ENCODE peak calls at places on chromosomes 2 and 18, in four cellular contexts. Q, E, M and V are unnamed samples. For H3K4me1, the result is how much of the 10 kb centered on the place peaks cover.

GRCh38 chr2:41957431-41957830 is 90.4 kb upstream of the PKDCC start:
- DNase-seq in Q (no peak), E (no peak), M (no peak), V (no peak)

GRCh38 chr18:55477537-55478300 is 110.3 kb downstream of the TCF4 start:
- DNase-seq in Q (peak), E (peak), M (peak), V (no peak)

GRCh38 chr2:210288376-210288775 is 26.6 kb downstream of the MYL1 start:
- DNase-seq in Q (no peak), E (no peak), M (no peak), V (no peak)

GRCh38 chr2:170966648-170967396 is 37.8 kb downstream of the GORASP2 start:
- DNase-seq in Q (no peak), E (peak), M (peak), V (no peak)

GRCh38 chr2:221075203-221075602 is 496.9 kb downstream of the EPHA4 start:
- DNase-seq in Q (peak), E (peak), M (no peak), V (no peak)

GRCh38 chr2:127859712-127860085 is 1.7 kb upstream of the POLR2D start:
- DNase-seq in Q (no peak), E (peak), M (peak), V (no peak)

GRCh38 chr2:239609583-239610310 is 208.9 kb upstream of the HDAC4 start:
- DNase-seq in Q (no peak), E (no peak), M (no peak), V (no peak)

GRCh38 chr2:101089419-101089818 is 61.8 kb downstream of the TBC1D8 start:
- DNase-seq in Q (no peak), E (no peak), M (no peak), V (no peak)

GRCh38 chr18:63909870-63910269 is 2.1 kb downstream of the SERPINB10 start:
- DNase-seq in Q (no peak), E (no peak), M (no peak), V (no peak)

GRCh38 chr18:33720133-33720532 is 142.1 kb downstream of the ASXL3 start:
- DNase-seq in Q (peak), E (peak), M (no peak), V (no peak)

GRCh38 chr2:94956797-94957391 is 68.6 kb upstream of the MAL start:
- DNase-seq in Q (peak), E (peak), M (peak), V (peak)

GRCh38 chr2:12708508-12709206 is 8.1 kb upstream of the TRIB2 start:
- DNase-seq in Q (no peak), E (no peak), M (no peak), V (no peak)

GRCh38 chr2:161241894-161242293 is 66.3 kb upstream of the PSMD14 start:
- DNase-seq in Q (no peak), E (no peak), M (no peak), V (no peak)

GRCh38 chr18:78402966-78403365 is 576.7 kb upstream of the SALL3 start:
- DNase-seq in Q (no peak), E (no peak), M (no peak), V (no peak)

GRCh38 chr2:230721712-230722111 is 9.1 kb downstream of the CAB39 start:
- DNase-seq in Q (no peak), E (no peak), M (peak), V (no peak)

GRCh38 chr2:74746480-74746879 is 87.4 kb upstream of the HK2 start:
- DNase-seq in Q (no peak), E (no peak), M (no peak), V (no peak)

GRCh38 chr18:79947054-79947755 is 4.2 kb downstream of the SLC66A2 start:
- DNase-seq in Q (peak), E (no peak), M (no peak), V (no peak)

GRCh38 chr2:38113036-38113435 is 37.1 kb upstream of the CYP1B1 start:
- DNase-seq in Q (no peak), E (no peak), M (no peak), V (no peak)

GRCh38 chr2:152504618-152505017 is 169.6 kb downstream of the FMNL2 start:
- DNase-seq in Q (peak), E (peak), M (peak), V (no peak)

GRCh38 chr2:42297322-42297936 is 63.6 kb downstream of the COX7A2L start:
- DNase-seq in Q (no peak), E (no peak), M (no peak), V (no peak)

GRCh38 chr2:189192766-189193165 is 13.2 kb upstream of the COL5A2 start:
- DNase-seq in Q (no peak), E (no peak), M (peak), V (no peak)

GRCh38 chr2:1557467-1557820 is 144.2 kb downstream of the TPO start:
- DNase-seq in Q (no peak), E (no peak), M (no peak), V (no peak)

GRCh38 chr18:48777026-48777736 is 173.6 kb downstream of the SMAD7 start:
- DNase-seq in Q (peak), E (peak), M (peak), V (peak)

GRCh38 chr2:26712486-26713465 is 20.3 kb downstream of the KCNK3 start:
- DNase-seq in Q (no peak), E (no peak), M (no peak), V (no peak)

GRCh38 chr18:24006731-24007308 is 7.7 kb upstream of the TTC39C start:
- DNase-seq in Q (peak), E (peak), M (no peak), V (no peak)

GRCh38 chr2:134406716-134407115 is 152.8 kb downstream of the MGAT5 start:
- DNase-seq in Q (no peak), E (no peak), M (no peak), V (no peak)

GRCh38 chr2:167192833-167193232 is 304.6 kb downstream of the XIRP2 start:
- DNase-seq in Q (peak), E (no peak), M (no peak), V (no peak)

GRCh38 chr2:168220971-168221819 is 26.2 kb downstream of the STK39 start:
- DNase-seq in Q (peak), E (no peak), M (peak), V (no peak)

GRCh38 chr2:85598594-85599340 is 3.2 kb downstream of the RNF181 start:
- DNase-seq in Q (no peak), E (no peak), M (no peak), V (no peak)

GRCh38 chr2:216736326-216736725 is 41.0 kb upstream of the IGFBP5 start:
- DNase-seq in Q (no peak), E (no peak), M (no peak), V (no peak)

GRCh38 chr2:150438654-150439053 is 48.8 kb downstream of the RND3 start:
- DNase-seq in Q (no peak), E (no peak), M (no peak), V (no peak)

GRCh38 chr2:45458909-45459563 is 152.0 kb downstream of the SRBD1 start:
- DNase-seq in Q (peak), E (peak), M (peak), V (no peak)

GRCh38 chr18:57813245-57813644 is 10.1 kb upstream of the ATP8B1 start:
- DNase-seq in Q (peak), E (peak), M (peak), V (no peak)

GRCh38 chr18:37598966-37599896 is 33.6 kb upstream of the CELF4 start:
- DNase-seq in Q (no peak), E (no peak), M (no peak), V (no peak)

GRCh38 chr2:198252472-198252871 is 448.1 kb downstream of the PLCL1 start:
- DNase-seq in Q (no peak), E (no peak), M (no peak), V (no peak)

GRCh38 chr2:215609089-215610032 is 173.5 kb upstream of the FN1 start:
- DNase-seq in Q (peak), E (peak), M (no peak), V (no peak)

GRCh38 chr2:72619622-72620021 is 206.2 kb downstream of the EXOC6B start:
- DNase-seq in Q (no peak), E (peak), M (peak), V (no peak)
- H3K4me1 ChIP-seq in Q (under half), E (under half), M (under half), V (under half)

GRCh38 chr2:9836517-9836916 is 6.8 kb upstream of the TAF1B start:
- DNase-seq in Q (no peak), E (no peak), M (no peak), V (no peak)

GRCh38 chr2:9830685-9831410 is 12.4 kb upstream of the TAF1B start:
- DNase-seq in Q (no peak), E (peak), M (peak), V (no peak)

GRCh38 chr2:9836074-9836473 is 7.2 kb upstream of the TAF1B start:
- DNase-seq in Q (no peak), E (no peak), M (no peak), V (no peak)

GRCh38 chr2:9832586-9832985 is 10.7 kb upstream of the TAF1B start:
- DNase-seq in Q (peak), E (no peak), M (no peak), V (no peak)

DNA sequence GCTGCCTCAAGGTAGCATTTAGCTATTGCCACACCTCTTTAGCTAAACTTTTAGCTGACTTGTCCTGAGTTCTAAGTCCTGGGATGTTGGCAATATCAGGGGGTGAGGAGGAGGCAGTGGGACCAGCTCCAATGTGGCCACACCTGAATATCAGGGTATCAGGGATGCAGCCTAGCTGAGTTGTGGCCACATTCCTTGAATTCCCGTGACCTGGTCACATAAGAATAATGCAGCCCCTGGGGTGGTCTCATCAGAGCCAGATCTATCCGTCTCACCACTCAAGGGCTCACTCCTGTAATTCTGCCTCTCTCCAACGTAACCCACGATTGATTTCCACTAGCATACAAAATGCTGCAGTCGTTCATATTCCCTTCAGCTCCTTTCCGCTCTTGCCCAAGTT is 11.6 kb upstream of the TAF1B start:
- DNase-seq in Q (no peak), E (no peak), M (peak), V (no peak)
- H2BK5ac ChIP-seq in Q (no peak), E (no peak), M (no peak), V (no peak)

GRCh38 chr2:237725661-237726060 is 72.9 kb upstream of the RBM44 start:
- DNase-seq in Q (no peak), E (no peak), M (no peak), V (no peak)
- H4K8ac ChIP-seq in Q (no peak), E (no peak), M (no peak), V (no peak)

DNA sequence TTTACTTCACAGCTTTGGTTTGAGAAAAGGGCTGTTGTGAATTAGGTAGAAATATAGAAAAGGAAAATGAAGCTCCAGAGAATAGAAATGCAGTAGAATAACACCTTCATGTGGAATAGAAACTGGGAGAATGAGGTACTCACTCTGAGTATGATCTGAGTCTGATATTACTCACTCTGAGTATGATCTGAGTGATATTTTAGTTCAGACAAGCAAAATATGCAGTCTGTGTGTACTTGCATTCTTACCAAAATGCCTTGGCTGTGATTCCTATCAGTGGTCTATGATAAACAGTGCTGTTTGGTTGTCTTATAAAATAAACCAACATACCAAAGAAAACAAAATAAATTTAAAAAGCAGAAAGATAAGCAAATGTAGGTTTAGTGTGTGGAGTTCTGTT is 487.6 kb downstream of the THSD7B start:
- DNase-seq in Q (no peak), E (no peak), M (no peak), V (no peak)
- H3K4me1 ChIP-seq in Q (under half), E (under half), M (under half), V (under half)

DNA sequence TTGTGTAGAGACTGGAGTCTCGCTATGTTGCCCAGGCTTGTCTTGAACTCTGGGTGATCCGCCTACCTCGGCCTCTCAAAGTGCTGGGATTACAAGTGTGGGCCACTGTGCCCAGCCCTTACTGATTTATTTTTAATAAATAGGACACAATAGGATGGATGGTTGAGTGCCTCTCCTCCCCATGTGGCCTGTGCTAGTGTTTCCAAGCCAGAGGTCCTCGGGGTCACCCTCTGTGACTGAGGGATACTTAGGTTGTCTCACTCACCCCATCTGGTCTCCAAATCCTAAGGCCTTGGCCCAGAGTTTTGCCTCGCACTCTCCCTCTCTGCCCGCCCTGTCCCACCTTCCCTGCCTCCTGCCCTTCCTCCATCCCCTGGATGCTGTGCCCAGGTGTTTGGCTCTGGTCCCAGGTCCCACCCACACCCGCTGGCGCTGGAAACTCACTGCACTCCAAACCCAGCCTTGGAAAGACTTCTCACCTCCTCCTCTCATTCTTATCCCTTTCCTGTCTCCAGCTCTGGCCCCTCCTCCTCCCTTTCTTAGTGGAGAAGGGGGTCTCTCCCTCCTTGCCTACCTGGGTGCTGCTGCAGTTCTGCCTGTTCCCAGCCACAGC is 4.7 kb upstream of the ECEL1 start:
- DNase-seq in Q (no peak), E (no peak), M (no peak), V (no peak)
- H2BK5ac ChIP-seq in Q (no peak), E (no peak), M (no peak), V (no peak)

DNA sequence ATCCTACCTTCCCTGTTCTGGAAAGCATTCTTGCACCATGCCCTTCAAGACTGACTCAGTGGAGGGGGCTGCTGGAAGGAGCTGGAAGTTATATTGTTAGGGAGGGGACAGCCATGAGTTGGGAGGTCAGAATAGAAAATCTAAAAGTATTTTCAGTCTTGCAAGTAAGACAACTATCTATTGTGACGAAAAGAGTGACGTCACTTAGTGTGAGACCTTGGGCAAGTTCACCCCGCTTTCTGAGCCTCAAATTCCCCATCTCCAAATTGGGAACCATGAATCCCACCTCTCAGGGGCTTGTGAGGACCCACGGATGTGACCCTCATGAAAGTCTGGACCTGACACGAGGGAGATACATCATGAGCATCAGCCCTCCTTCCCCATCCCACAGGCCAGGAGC is 46.5 kb downstream of the FOSL2 start:
- DNase-seq in Q (no peak), E (no peak), M (no peak), V (no peak)
- H4K8ac ChIP-seq in Q (no peak), E (no peak), M (no peak), V (no peak)

GRCh38 chr2:64657416-64657815 is 3.7 kb upstream of the SERTAD2 start:
- DNase-seq in Q (no peak), E (no peak), M (no peak), V (no peak)

GRCh38 chr2:64655873-64656272 is 2.2 kb upstream of the SERTAD2 start:
- DNase-seq in Q (no peak), E (no peak), M (no peak), V (no peak)

GRCh38 chr2:64658269-64658668 is 4.6 kb upstream of the SERTAD2 start:
- DNase-seq in Q (no peak), E (no peak), M (no peak), V (no peak)

GRCh38 chr2:64654993-64655666 is 1.4 kb upstream of the SERTAD2 start:
- DNase-seq in Q (no peak), E (peak), M (no peak), V (no peak)

GRCh38 chr2:64656379-64656778 is 2.7 kb upstream of the SERTAD2 start:
- DNase-seq in Q (no peak), E (no peak), M (no peak), V (no peak)
- H3K4me1 ChIP-seq in Q (under half), E (under half), M (under half), V (under half)